ENCODE peak calls at places on chromosomes 7 and 10, in six cellular contexts. T, N, X, O, Q and Y are unnamed samples.

GRCh38 chr7:17021205-17021604 is 139.4 kb upstream of the AGR3 start:
- DNase-seq in O (no peak), T (no peak), N (no peak), Q (no peak), X (no peak), Y (no peak)

GRCh38 chr10:5971886-5972285 is 5.5 kb downstream of the IL15RA start:
- DNase-seq in X (peak), Q (no peak), O (no peak), T (no peak), N (peak), Y (no peak)

GRCh38 chr10:45476559-45476958 is 102.5 kb downstream of the ALOX5 start:
- DNase-seq in T (no peak), X (no peak), Q (no peak), O (no peak), N (no peak), Y (no peak)

GRCh38 chr10:131238669-131239280 is 72.7 kb downstream of the TCERG1L start:
- DNase-seq in X (no peak), T (no peak), Q (no peak), O (no peak), N (no peak), Y (no peak)

GRCh38 chr7:114818501-114818900 is 103.4 kb upstream of the MDFIC start:
- DNase-seq in N (no peak), O (no peak), T (peak), X (no peak), Q (no peak), Y (no peak)

GRCh38 chr10:73810735-73811465 is 498 bp downstream of the NDST2 start:
- DNase-seq in T (no peak), Q (peak), O (peak), X (no peak), N (no peak), Y (peak)

GRCh38 chr7:13181221-13181620 is 493.8 kb downstream of the ARL4A start:
- DNase-seq in O (no peak), Q (no peak), N (no peak), T (no peak), X (no peak), Y (no peak)

GRCh38 chr7:22578048-22578770 is 78.2 kb upstream of the STEAP1B start:
- DNase-seq in Q (no peak), T (no peak), O (no peak), N (no peak), X (no peak), Y (no peak)

GRCh38 chr10:79242620-79243152 is 104.6 kb upstream of the PPIF start:
- DNase-seq in T (no peak), O (peak), Q (peak), X (peak), N (no peak), Y (peak)

GRCh38 chr7:150716368-150716767 is at the start of gene GIMAP1:
- DNase-seq in X (no peak), T (no peak), O (peak), Q (no peak), N (no peak), Y (no peak)

GRCh38 chr10:52540479-52540984 is 226.5 kb downstream of the DKK1 start:
- DNase-seq in N (no peak), T (no peak), O (no peak), X (no peak), Q (no peak), Y (no peak)

GRCh38 chr7:67917118-67917755 is 920.6 kb downstream of the TYW1 start:
- DNase-seq in X (no peak), O (no peak), N (no peak), T (no peak), Q (no peak), Y (no peak)

GRCh38 chr7:149021725-149022062 is 6.6 kb downstream of the PDIA4 start:
- DNase-seq in O (no peak), Q (no peak), N (no peak), T (no peak), X (no peak), Y (no peak)

GRCh38 chr7:132618271-132618955 is 42.1 kb upstream of the PLXNA4 start:
- DNase-seq in T (no peak), Q (no peak), O (no peak), X (no peak), N (no peak), Y (no peak)

GRCh38 chr10:110994406-110994805 is 75.0 kb downstream of the SHOC2 start:
- DNase-seq in T (no peak), O (no peak), X (no peak), Q (no peak), N (no peak), Y (no peak)

GRCh38 chr10:44306147-44306710 is 78.7 kb downstream of the CXCL12 start:
- DNase-seq in X (no peak), O (no peak), N (no peak), Q (no peak), T (no peak), Y (no peak)

GRCh38 chr10:132272061-132272766 is 35.5 kb downstream of the STK32C start:
- DNase-seq in Q (no peak), X (peak), N (peak), O (peak), T (no peak), Y (no peak)

GRCh38 chr7:16801111-16801542 is 3.7 kb downstream of the AGR2 start:
- DNase-seq in O (no peak), T (peak), N (no peak), Q (peak), X (no peak), Y (no peak)

GRCh38 chr7:22251284-22251683 is 105.7 kb downstream of the RAPGEF5 start:
- DNase-seq in X (no peak), N (no peak), Q (no peak), O (no peak), T (no peak), Y (no peak)

GRCh38 chr10:110074986-110075664 is 67.3 kb downstream of the ADD3 start:
- DNase-seq in T (no peak), O (no peak), X (no peak), N (no peak), Q (no peak), Y (no peak)

GRCh38 chr7:101542527-101543241 is 86.4 kb downstream of the MYL10 start:
- DNase-seq in Q (peak), O (peak), T (peak), X (no peak), N (peak), Y (peak)

GRCh38 chr10:55158643-55159042 is 357.6 kb upstream of the PCDH15 start:
- DNase-seq in N (no peak), T (no peak), X (no peak), Q (no peak), O (no peak), Y (no peak)

GRCh38 chr7:126424985-126425384 is 827.8 kb downstream of the GRM8 start:
- DNase-seq in O (no peak), N (no peak), Q (no peak), X (no peak), T (no peak), Y (no peak)

GRCh38 chr10:22244001-22244400 is 26.2 kb upstream of the EBLN1 start:
- DNase-seq in Q (no peak), T (no peak), O (no peak), N (no peak), X (no peak), Y (no peak)

GRCh38 chr7:24963218-24963617 is 16.8 kb downstream of the OSBPL3 start:
- DNase-seq in Q (no peak), N (peak), T (no peak), O (peak), X (peak), Y (no peak)

GRCh38 chr10:124647421-124648130 is 96.6 kb downstream of the FAM53B start:
- DNase-seq in O (peak), T (peak), N (peak), X (peak), Q (peak), Y (peak)

GRCh38 chr7:55048221-55048859 is 29.5 kb downstream of the EGFR start:
- DNase-seq in O (no peak), Q (no peak), N (no peak), T (no peak), X (no peak), Y (no peak)

GRCh38 chr10:111303887-111304286 is 227.1 kb downstream of the ADRA2A start:
- DNase-seq in T (no peak), Q (no peak), X (no peak), O (no peak), N (no peak), Y (no peak)

GRCh38 chr7:50667789-50668226 is 102.6 kb upstream of the DDC start:
- DNase-seq in X (no peak), O (no peak), T (no peak), N (no peak), Q (no peak), Y (no peak)

GRCh38 chr7:147523056-147523455 is 1067.5 kb upstream of the C7orf33 start:
- DNase-seq in O (no peak), T (no peak), N (no peak), X (no peak), Q (no peak), Y (no peak)

GRCh38 chr7:99955247-99955646 is 20.6 kb downstream of the AZGP1 start:
- DNase-seq in X (no peak), O (no peak), N (no peak), Q (no peak), T (peak), Y (no peak)

GRCh38 chr7:145269418-145270161 is 433.7 kb upstream of the TPK1 start:
- DNase-seq in N (no peak), T (no peak), X (peak), Q (no peak), O (no peak), Y (no peak)

GRCh38 chr10:121648078-121648477 is 49.8 kb upstream of the FGFR2 start:
- DNase-seq in O (no peak), T (no peak), X (no peak), N (no peak), Q (no peak), Y (no peak)
- TF ChIP-seq POLR2AphosphoS5 in O (no peak), T (no peak), X (no peak), N (no peak), Q (no peak), Y (no peak)

GRCh38 chr10:105969884-105970377 is 1194.6 kb downstream of the SORCS1 start:
- DNase-seq in X (no peak), O (no peak), T (no peak), Q (no peak), N (no peak), Y (no peak)
- TF ChIP-seq POLR2AphosphoS5 in X (no peak), O (no peak), T (no peak), Q (no peak), N (no peak), Y (no peak)

GRCh38 chr7:5423272-5423843 is at the start of gene TNRC18:
- DNase-seq in N (no peak), Q (no peak), T (no peak), X (peak), O (peak), Y (no peak)
- TF ChIP-seq POLR2AphosphoS5 in N (no peak), Q (no peak), T (peak), X (no peak), O (no peak), Y (no peak)

GRCh38 chr7:157400171-157400860 is 63.5 kb downstream of the DNAJB6 start:
- DNase-seq in O (no peak), N (peak), Q (no peak), T (no peak), X (peak), Y (no peak)
- TF ChIP-seq POLR2AphosphoS5 in O (no peak), N (no peak), Q (no peak), T (no peak), X (no peak), Y (no peak)

DNA sequence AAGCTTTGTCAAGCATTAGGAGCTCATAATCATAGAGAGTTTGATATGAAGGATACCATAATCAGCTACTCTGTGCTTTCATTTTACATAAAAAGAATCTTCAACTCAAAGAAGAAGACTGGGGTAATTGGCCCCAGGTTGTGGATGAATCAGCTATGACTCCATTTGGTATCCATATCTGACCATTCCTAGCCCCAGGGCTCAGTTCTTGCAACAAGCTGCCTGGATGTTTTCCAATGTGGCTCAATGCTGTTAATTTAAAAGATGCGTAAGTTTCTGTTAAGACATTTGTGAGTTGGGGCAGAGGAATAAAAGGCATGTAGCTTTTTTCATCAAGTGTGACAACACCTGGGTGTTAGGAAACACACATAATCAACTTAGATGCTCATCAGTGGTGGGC is 951.1 kb downstream of the NRG3 start:
- DNase-seq in T (no peak), O (no peak), Q (no peak), N (no peak), X (no peak), Y (no peak)
- TF ChIP-seq POLR2AphosphoS5 in T (no peak), O (no peak), Q (no peak), N (no peak), X (no peak), Y (no peak)